ENCODE peak calls at places on chromosomes 4 and X, in ten cellular contexts. B, E, V, F, U, G, L, T, Z and K are unnamed samples.

GRCh38 chr4:1770791-1771231 is 22.3 kb upstream of the FGFR3 start:
- DNase-seq in B (no peak), E (no peak), V (no peak), F (no peak), U (no peak), G (no peak), L (no peak), T (no peak), Z (no peak), K (no peak)

GRCh38 chr4:165398570-165398969 is 19.8 kb downstream of the CPE start:
- DNase-seq in B (no peak), E (no peak), V (no peak), F (peak; percentile 34), U (peak; percentile 94), G (peak; percentile 19), L (peak; percentile 4), T (no peak), Z (no peak), K (no peak)

GRCh38 chr4:26762650-26763049 is 98.0 kb upstream of the STIM2 start:
- DNase-seq in B (no peak), E (no peak), V (no peak), F (no peak), U (no peak), G (no peak), L (no peak), T (no peak), Z (no peak), K (no peak)

GRCh38 chr4:174707277-174707676 is 121.8 kb downstream of the GLRA3 start:
- DNase-seq in B (no peak), E (no peak), V (no peak), F (no peak), U (no peak), G (no peak), L (no peak), T (no peak), Z (no peak), K (no peak)

GRCh38 chr4:2412534-2412884 is 5.9 kb downstream of the ZFYVE28 start:
- DNase-seq in B (no peak), E (peak; percentile 54), V (no peak), F (no peak), U (no peak), G (no peak), L (no peak), T (no peak), Z (peak; percentile 60), K (peak; percentile 67)

GRCh38 chrX:23938690-23939089 is 30.9 kb downstream of the CXorf58 start:
- DNase-seq in B (no peak), E (no peak), V (no peak), F (no peak), U (no peak), G (peak; percentile 52), L (no peak), T (no peak), Z (no peak), K (no peak)

GRCh38 chr4:158884280-158884679 is 115.5 kb downstream of the FNIP2 start:
- DNase-seq in B (no peak), E (no peak), V (no peak), F (no peak), U (no peak), G (no peak), L (no peak), T (no peak), Z (no peak), K (no peak)

GRCh38 chr4:86032476-86033022 is 327.3 kb downstream of the MAPK10 start:
- DNase-seq in B (no peak), E (no peak), V (peak; percentile 68), F (peak; percentile 64), U (no peak), G (peak; percentile 93), L (no peak), T (peak; percentile 24), Z (no peak), K (no peak)

GRCh38 chr4:4825431-4825830 is 34.0 kb upstream of the MSX1 start:
- DNase-seq in B (no peak), E (no peak), V (no peak), F (no peak), U (no peak), G (no peak), L (no peak), T (no peak), Z (no peak), K (no peak)

GRCh38 chr4:16206848-16207247 is 19.4 kb downstream of the TAPT1 start:
- DNase-seq in B (no peak), E (no peak), V (no peak), F (no peak), U (no peak), G (peak; percentile 20), L (no peak), T (no peak), Z (no peak), K (no peak)

GRCh38 chr4:41349021-41349420 is 92.3 kb downstream of the UCHL1 start:
- DNase-seq in B (no peak), E (no peak), V (no peak), F (no peak), U (no peak), G (no peak), L (no peak), T (no peak), Z (no peak), K (no peak)

GRCh38 chr4:10164877-10165283 is 48.3 kb upstream of the WDR1 start:
- DNase-seq in B (no peak), E (no peak), V (peak; percentile 27), F (peak; percentile 62), U (no peak), G (peak; percentile 74), L (peak; percentile 24), T (peak; percentile 24), Z (no peak), K (no peak)

GRCh38 chr4:102411416-102411815 is 66.1 kb upstream of the SLC39A8 start:
- DNase-seq in B (no peak), E (no peak), V (no peak), F (no peak), U (no peak), G (peak; percentile 41), L (no peak), T (no peak), Z (no peak), K (no peak)

GRCh38 chr4:94357624-94358023 is 15.0 kb upstream of the HPGDS start:
- DNase-seq in B (no peak), E (no peak), V (no peak), F (no peak), U (no peak), G (peak; percentile 2), L (no peak), T (no peak), Z (no peak), K (no peak)

GRCh38 chrX:120790118-120790517 is 85.5 kb downstream of the CT47B1 start:
- DNase-seq in B (no peak), E (no peak), V (peak; percentile 74), F (peak; percentile 63), U (peak; percentile 19), G (peak; percentile 79), L (peak; percentile 16), T (peak; percentile 51), Z (no peak), K (peak; percentile 67)

GRCh38 chr4:99938243-99938753 is 8.1 kb downstream of the DNAJB14 start:
- DNase-seq in B (no peak), E (no peak), V (no peak), F (no peak), U (no peak), G (no peak), L (no peak), T (no peak), Z (no peak), K (no peak)